ENCODE peak calls at places on chromosomes 4 and X, in five cellular contexts. One of them, this sample, is unnamed.

GRCh38 chrX:136879001-136879667 is 1.4 kb downstream of the RBMX start:
- DNase-seq in A673: no peak
- DNase-seq in lower lobe of right lung: no peak
- DNase-seq in fibroblast of lung: peak; percentile 18
- DNase-seq in heart right ventricle: no peak
- DNase-seq in this sample: no peak

GRCh38 chr4:40211224-40212185 is 14.7 kb downstream of the RHOH start:
- DNase-seq in A673: no peak
- DNase-seq in lower lobe of right lung: no peak
- DNase-seq in fibroblast of lung: peak; percentile 82
- DNase-seq in heart right ventricle: no peak
- DNase-seq in this sample: no peak

GRCh38 chr4:137300776-137301175 is 231.5 kb downstream of the PCDH18 start:
- DNase-seq in A673: no peak
- DNase-seq in lower lobe of right lung: no peak
- DNase-seq in fibroblast of lung: peak; percentile 44
- DNase-seq in heart right ventricle: no peak
- DNase-seq in this sample: no peak

GRCh38 chr4:133149932-133150642 is 993 bp downstream of the PCDH10 start:
- DNase-seq in A673: peak; percentile 24
- DNase-seq in lower lobe of right lung: no peak
- DNase-seq in fibroblast of lung: peak; percentile 13
- DNase-seq in heart right ventricle: no peak
- DNase-seq in this sample: no peak

GRCh38 chr4:134627386-134627785 is 425.8 kb upstream of the PABPC4L start:
- DNase-seq in A673: no peak
- DNase-seq in lower lobe of right lung: no peak
- DNase-seq in fibroblast of lung: no peak
- DNase-seq in heart right ventricle: no peak
- DNase-seq in this sample: no peak

GRCh38 chr4:54006755-54007154 is 57.6 kb downstream of the CHIC2 start:
- DNase-seq in A673: no peak
- DNase-seq in lower lobe of right lung: no peak
- DNase-seq in fibroblast of lung: no peak
- DNase-seq in heart right ventricle: no peak
- DNase-seq in this sample: no peak

GRCh38 chr4:34850983-34851382 is 1393.3 kb downstream of the ARAP2 start:
- DNase-seq in A673: no peak
- DNase-seq in lower lobe of right lung: no peak
- DNase-seq in fibroblast of lung: peak; percentile 8
- DNase-seq in heart right ventricle: no peak
- DNase-seq in this sample: no peak

GRCh38 chr4:39655866-39656265 is 17.2 kb upstream of the SMIM14 start:
- DNase-seq in A673: no peak
- DNase-seq in lower lobe of right lung: no peak
- DNase-seq in fibroblast of lung: peak; percentile 91
- DNase-seq in heart right ventricle: no peak
- DNase-seq in this sample: no peak

GRCh38 chrX:57227691-57228090 is 58.8 kb upstream of the FAAH2 start:
- DNase-seq in A673: no peak
- DNase-seq in lower lobe of right lung: no peak
- DNase-seq in fibroblast of lung: no peak
- DNase-seq in heart right ventricle: no peak
- DNase-seq in this sample: no peak

DNA sequence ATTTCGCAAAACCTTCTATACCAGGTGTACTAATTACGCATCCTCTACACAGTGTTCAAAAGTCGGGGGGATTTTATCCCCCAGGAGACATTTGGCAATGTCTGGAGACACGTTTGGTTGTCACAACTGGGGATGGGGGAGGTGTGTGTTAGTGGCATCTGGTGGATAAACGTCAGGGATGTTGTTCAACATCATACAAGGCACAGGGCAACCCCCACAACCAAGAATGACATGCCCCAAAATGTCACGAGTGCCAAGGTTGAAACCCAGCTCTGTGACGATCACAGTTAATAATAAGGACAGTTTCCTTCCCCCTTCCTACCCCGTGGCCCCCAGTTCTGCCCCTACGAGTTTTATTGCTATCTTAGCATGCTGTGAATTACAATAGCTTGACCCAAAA is 15.9 kb upstream of the SEL1L3 start:
- DNase-seq in A673: no peak
- DNase-seq in lower lobe of right lung: no peak
- DNase-seq in fibroblast of lung: no peak
- DNase-seq in heart right ventricle: no peak
- DNase-seq in this sample: no peak
- H3K4me1 ChIP-seq in A673: no peaks in the 10 kb centered on the region
- H3K4me1 ChIP-seq in lower lobe of right lung: peaks cover 12% of the 10 kb centered on the region
- H3K4me1 ChIP-seq in fibroblast of lung: peaks cover under 1% of the 10 kb centered on the region
- H3K4me1 ChIP-seq in heart right ventricle: no peaks in the 10 kb centered on the region
- H3K4me1 ChIP-seq in this sample: peaks cover 46% of the 10 kb centered on the region

GRCh38 chr4:2906218-2906617 is 57.0 kb downstream of the NOP14 start:
- DNase-seq in A673: no peak
- DNase-seq in lower lobe of right lung: no peak
- DNase-seq in fibroblast of lung: no peak
- DNase-seq in heart right ventricle: no peak
- DNase-seq in this sample: no peak

GRCh38 chr4:2900701-2901100 is 57.1 kb downstream of the ADD1 start:
- DNase-seq in A673: no peak
- DNase-seq in lower lobe of right lung: no peak
- DNase-seq in fibroblast of lung: no peak
- DNase-seq in heart right ventricle: no peak
- DNase-seq in this sample: no peak

GRCh38 chr4:2905544-2905943 is 57.7 kb downstream of the NOP14 start:
- DNase-seq in A673: no peak
- DNase-seq in lower lobe of right lung: no peak
- DNase-seq in fibroblast of lung: no peak
- DNase-seq in heart right ventricle: no peak
- DNase-seq in this sample: no peak

GRCh38 chr4:2901186-2901585 is 57.5 kb downstream of the ADD1 start:
- DNase-seq in A673: no peak
- DNase-seq in lower lobe of right lung: no peak
- DNase-seq in fibroblast of lung: no peak
- DNase-seq in heart right ventricle: no peak
- DNase-seq in this sample: no peak

GRCh38 chr4:2902126-2902525 is 58.5 kb downstream of the ADD1 start:
- DNase-seq in A673: no peak
- DNase-seq in lower lobe of right lung: no peak
- DNase-seq in fibroblast of lung: no peak
- DNase-seq in heart right ventricle: no peak
- DNase-seq in this sample: no peak
- H3K36me3 ChIP-seq in A673: peaks cover 69% of the 10 kb centered on the region
- H3K36me3 ChIP-seq in lower lobe of right lung: peaks cover 100% of the 10 kb centered on the region
- H3K36me3 ChIP-seq in fibroblast of lung: peaks cover 28% of the 10 kb centered on the region
- H3K36me3 ChIP-seq in heart right ventricle: peaks cover 100% of the 10 kb centered on the region
- H3K36me3 ChIP-seq in this sample: peaks cover 100% of the 10 kb centered on the region

GRCh38 chr4:74612837-74613236 is 167.9 kb downstream of the AREG start:
- DNase-seq in A673: no peak
- DNase-seq in lower lobe of right lung: no peak
- DNase-seq in fibroblast of lung: no peak
- DNase-seq in heart right ventricle: no peak
- DNase-seq in this sample: no peak
- H3K4me3 ChIP-seq in A673: no peak overlapping the region
- H3K4me3 ChIP-seq in lower lobe of right lung: no peak overlapping the region
- H3K4me3 ChIP-seq in fibroblast of lung: no peak overlapping the region
- H3K4me3 ChIP-seq in heart right ventricle: no peak overlapping the region
- H3K4me3 ChIP-seq in this sample: no peak overlapping the region

GRCh38 chrX:153953342-153953830 is 8.9 kb upstream of the RENBP start:
- DNase-seq in A673: peak; percentile 86
- DNase-seq in lower lobe of right lung: peak; percentile 70
- DNase-seq in fibroblast of lung: peak; percentile 59
- DNase-seq in heart right ventricle: peak; percentile 56
- DNase-seq in this sample: peak; percentile 94
- H3K4me1 ChIP-seq in A673: peaks cover 5% of the 10 kb centered on the region
- H3K4me1 ChIP-seq in lower lobe of right lung: peaks cover 5% of the 10 kb centered on the region
- H3K4me1 ChIP-seq in fibroblast of lung: peaks cover 2% of the 10 kb centered on the region
- H3K4me1 ChIP-seq in heart right ventricle: peaks cover under 1% of the 10 kb centered on the region
- H3K4me1 ChIP-seq in this sample: no peaks in the 10 kb centered on the region

This sample was measured in spleen.